ENCODE peak calls at places on chromosomes 1 and 21, in six cellular contexts. L is HFF-Myc, D is Calu3, H is progenitor cell of endocrine pancreas, F is pancreas, E is AG09319. V is an unnamed sample.

GRCh38 chr1:24015226-24016210 is 35.4 kb upstream of the SRSF10 start:
- DNase-seq in L (no peak), D (no peak), H (no peak), F (no peak), E (no peak), V (no peak)

GRCh38 chr1:20742671-20743070 is 10.2 kb upstream of the SH2D5 start:
- DNase-seq in L (no peak), D (no peak), H (no peak), F (no peak), E (no peak), V (no peak)

GRCh38 chr1:15321601-15322000 is 74.6 kb downstream of the FHAD1 start:
- DNase-seq in L (no peak), D (no peak), H (no peak), F (no peak), E (no peak), V (no peak)

GRCh38 chr1:112522621-112523020 is 13.9 kb downstream of the WNT2B start:
- DNase-seq in L (peak), D (no peak), H (no peak), F (no peak), E (peak), V (no peak)

GRCh38 chr1:89436856-89437255 is 73.0 kb downstream of the GBP6 start:
- DNase-seq in L (no peak), D (no peak), H (no peak), F (no peak), E (no peak), V (no peak)

GRCh38 chr1:180157108-180157507 is 2.4 kb downstream of the QSOX1 start:
- DNase-seq in L (no peak), D (no peak), H (no peak), F (no peak), E (no peak), V (no peak)

GRCh38 chr1:156233421-156234127 is 8.4 kb upstream of the BGLAP start:
- DNase-seq in L (peak), D (no peak), H (no peak), F (no peak), E (peak), V (no peak)

GRCh38 chr1:8086071-8086470 is 60.0 kb upstream of the ERRFI1 start:
- DNase-seq in L (no peak), D (no peak), H (no peak), F (no peak), E (no peak), V (no peak)

GRCh38 chr1:59816318-59816878 is 1.6 kb downstream of the HOOK1 start:
- DNase-seq in L (no peak), D (no peak), H (no peak), F (no peak), E (no peak), V (no peak)

GRCh38 chr1:77671836-77672235 is 10.6 kb downstream of the ZZZ3 start:
- DNase-seq in L (no peak), D (no peak), H (no peak), F (no peak), E (peak), V (no peak)

GRCh38 chr1:199399996-199400714 is 627.4 kb upstream of the NR5A2 start:
- DNase-seq in L (no peak), D (no peak), H (no peak), F (no peak), E (no peak), V (no peak)

GRCh38 chr1:231218078-231218477 is 22.9 kb upstream of the GNPAT start:
- DNase-seq in L (no peak), D (no peak), H (no peak), F (no peak), E (no peak), V (no peak)

GRCh38 chr1:89633745-89634625 is 1.1 kb downstream of the LRRC8C start:
- DNase-seq in L (no peak), D (peak), H (no peak), F (no peak), E (no peak), V (no peak)

GRCh38 chr1:88608139-88608943 is 75.7 kb upstream of the PKN2 start:
- DNase-seq in L (peak), D (peak), H (no peak), F (no peak), E (no peak), V (no peak)

GRCh38 chr1:185961664-185962063 is 227.5 kb downstream of the HMCN1 start:
- DNase-seq in L (no peak), D (no peak), H (no peak), F (no peak), E (no peak), V (no peak)
- TF ChIP-seq CTCF in L (no peak), D (no peak), H (no peak), F (no peak), E (no peak), V (no peak)

GRCh38 chr1:205283270-205284147 is 38.0 kb downstream of the NUAK2 start:
- DNase-seq in L (no peak), D (no peak), H (no peak), F (no peak), E (no peak), V (no peak)

GRCh38 chr1:205285391-205286101 is 36.0 kb downstream of the NUAK2 start:
- DNase-seq in L (no peak), D (no peak), H (no peak), F (no peak), E (no peak), V (no peak)

GRCh38 chr1:205286335-205286950 is 35.1 kb downstream of the NUAK2 start:
- DNase-seq in L (no peak), D (no peak), H (no peak), F (no peak), E (no peak), V (no peak)

GRCh38 chr1:205287076-205287475 is 34.5 kb downstream of the NUAK2 start:
- DNase-seq in L (no peak), D (no peak), H (no peak), F (no peak), E (no peak), V (no peak)

DNA sequence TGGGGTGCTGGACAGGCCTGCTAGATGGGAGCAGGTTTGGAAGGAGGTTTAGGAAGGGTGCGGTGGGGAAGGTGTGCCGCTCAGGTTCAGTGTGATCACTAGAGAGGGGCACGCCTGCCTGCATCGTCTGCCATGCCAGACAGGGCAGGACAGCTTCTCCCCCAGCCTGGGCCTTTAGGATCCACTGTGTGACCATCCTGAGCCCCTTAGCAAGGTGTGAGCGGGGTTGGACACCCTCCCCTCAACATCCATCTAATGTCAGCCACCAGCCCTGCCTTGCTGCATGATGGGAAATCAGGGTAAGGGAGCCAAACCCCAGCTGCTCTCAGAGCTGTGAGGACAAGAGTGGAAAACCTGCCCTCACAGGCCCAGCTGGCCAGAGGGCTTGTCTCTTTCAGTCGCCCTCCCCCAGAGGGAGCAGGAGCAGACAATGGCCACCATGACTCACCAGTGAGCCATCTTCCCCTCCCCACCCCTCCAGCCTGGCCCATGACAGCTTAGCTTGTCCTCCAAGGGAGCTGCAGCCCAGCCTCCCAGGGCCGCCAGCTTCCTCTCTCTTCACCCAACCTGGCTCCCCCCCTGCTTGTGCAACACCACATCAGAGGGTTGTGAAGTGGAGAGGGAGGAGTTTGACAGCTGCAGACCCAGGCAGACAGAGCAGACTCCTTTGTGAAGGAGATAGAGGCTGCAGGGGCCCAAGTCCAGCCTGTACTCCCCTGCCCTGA is 37.0 kb downstream of the NUAK2 start:
- DNase-seq in L (peak), D (peak), H (no peak), F (peak), E (peak), V (no peak)
- TF ChIP-seq CTCF in L (peak), D (no peak), H (no peak), F (no peak), E (peak), V (no peak)

DNA sequence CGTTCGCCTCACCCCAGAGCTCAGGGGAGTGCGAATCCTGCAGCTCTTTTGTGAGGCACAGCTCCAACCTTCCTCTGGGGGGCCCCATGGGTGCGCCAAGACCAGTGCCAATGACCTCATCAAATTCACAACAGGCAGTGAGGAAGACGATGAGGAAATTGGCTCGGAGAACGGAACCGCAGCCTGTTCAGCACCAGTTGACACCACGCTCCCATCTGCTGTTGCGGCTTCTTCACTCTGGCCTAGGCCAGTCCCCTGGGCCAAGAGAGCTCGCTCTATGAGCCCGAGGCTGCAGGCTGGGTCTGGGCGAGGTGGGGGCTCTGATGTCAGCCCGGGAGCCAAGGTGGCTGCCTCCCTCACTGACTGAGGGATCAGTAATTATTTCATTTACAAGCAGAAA is 2.2 kb downstream of the PLEKHA6 start:
- DNase-seq in L (no peak), D (no peak), H (no peak), F (no peak), E (no peak), V (no peak)
- TF ChIP-seq CTCF in L (no peak), D (no peak), H (no peak), F (no peak), E (no peak), V (no peak)

DNA sequence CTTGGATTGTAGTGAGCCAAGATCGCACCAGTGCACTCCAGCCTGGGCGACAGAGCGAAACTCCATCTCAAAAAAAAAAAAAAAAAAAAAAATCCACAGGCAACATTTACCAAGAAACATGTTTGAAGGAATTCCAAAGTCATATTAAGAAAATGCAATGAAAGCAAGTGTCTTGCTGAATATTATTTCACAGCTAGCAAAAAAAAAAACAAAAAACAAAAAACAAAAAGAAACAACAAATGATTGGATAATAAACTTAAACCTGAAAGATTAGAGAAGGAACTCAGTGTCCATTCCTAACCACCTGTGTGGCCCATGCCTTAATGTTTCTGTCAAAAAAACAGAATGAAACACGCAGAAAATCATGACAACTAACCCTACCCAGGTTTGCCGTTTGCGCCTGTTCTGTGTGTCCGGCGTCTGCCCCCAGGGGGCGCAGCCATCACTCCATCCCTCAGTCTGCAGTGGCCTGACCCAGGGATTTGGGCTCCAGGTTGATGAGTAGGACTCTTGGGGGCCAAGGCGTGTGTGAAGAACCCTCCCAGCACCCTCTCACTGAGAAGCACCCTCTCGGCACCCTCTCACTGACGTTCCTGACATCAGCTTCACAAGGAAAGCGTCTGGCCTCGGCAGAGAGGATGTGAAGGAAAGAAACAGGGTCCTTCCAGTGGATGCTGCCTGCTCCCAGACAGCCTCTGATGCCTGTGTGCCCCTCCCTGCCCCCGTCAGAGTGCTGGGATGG is 19.2 kb upstream of the PTTG1IP start:
- DNase-seq in L (no peak), D (peak), H (peak), F (peak), E (no peak), V (no peak)
- TF ChIP-seq CTCF in L (peak), D (peak), H (peak), F (peak), E (peak), V (peak)